ENCODE peak calls at places on chromosomes 6 and 20, in four cellular contexts. K is stimulated activated naive CD8-positive, alpha-beta T cell treated with anti-CD3 and anti-CD28 coated beads, Interleukin-15, Interleukin-2, amounts not matched to agents 100 U/mL and 50 U/mL, for 24 hours; R is psoas muscle; N is cardiac fibroblast. T is an unnamed sample.

GRCh38 chr6:13014551-13015378 is 298.2 kb downstream of the PHACTR1 start:
- DNase-seq in K (no peak), R (no peak), N (no peak), T (no peak)

GRCh38 chr6:83885984-83886383 is 26.5 kb downstream of the CYB5R4 start:
- DNase-seq in K (no peak), R (no peak), N (no peak), T (no peak)

GRCh38 chr6:127592964-127593363 is 16.0 kb downstream of the C6orf58 start:
- DNase-seq in K (no peak), R (no peak), N (no peak), T (no peak)

GRCh38 chr6:14228571-14228970 is 111.0 kb downstream of the CD83 start:
- DNase-seq in K (peak), R (no peak), N (peak), T (no peak)

GRCh38 chr20:53891306-53891894 is 179.0 kb downstream of the BCAS1 start:
- DNase-seq in K (no peak), R (no peak), N (peak), T (no peak)

GRCh38 chr6:83231146-83231545 is 38.0 kb downstream of the RWDD2A start:
- DNase-seq in K (no peak), R (no peak), N (peak), T (no peak)

GRCh38 chr6:44658571-44658970 is 271.1 kb downstream of the CDC5L start:
- DNase-seq in K (no peak), R (no peak), N (no peak), T (no peak)

GRCh38 chr6:121794630-121795029 is 359.2 kb downstream of the GJA1 start:
- DNase-seq in K (peak), R (no peak), N (peak), T (no peak)

GRCh38 chr20:62516345-62516744 is 40.5 kb upstream of the GATA5 start:
- DNase-seq in K (no peak), R (no peak), N (no peak), T (no peak)

GRCh38 chr6:158799051-158799792 is 19.9 kb downstream of the EZR start:
- DNase-seq in K (no peak), R (no peak), N (peak), T (no peak)

GRCh38 chr6:30378290-30378937 is 33.5 kb downstream of the RPP21 start:
- DNase-seq in K (no peak), R (no peak), N (peak), T (no peak)

GRCh38 chr20:54017846-54018245 is 52.5 kb downstream of the BCAS1 start:
- DNase-seq in K (no peak), R (no peak), N (no peak), T (no peak)

GRCh38 chr6:116010400-116011095 is 50.1 kb downstream of the FRK start:
- DNase-seq in K (peak), R (peak), N (peak), T (peak)

GRCh38 chr6:81750660-81751387 is 1.7 kb downstream of the TENT5A start:
- DNase-seq in K (no peak), R (no peak), N (peak), T (no peak)

GRCh38 chr6:53931086-53931485 is 136.3 kb downstream of the LRRC1 start:
- DNase-seq in K (no peak), R (no peak), N (no peak), T (no peak)

GRCh38 chr6:41092421-41093140 is 19.8 kb downstream of the NFYA start:
- DNase-seq in K (no peak), R (no peak), N (peak), T (no peak)

GRCh38 chr20:4999788-5000187 is 1.5 kb downstream of the SLC23A2 start:
- DNase-seq in K (no peak), R (no peak), N (no peak), T (no peak)

GRCh38 chr6:144722925-144723324 is 437.8 kb downstream of the UTRN start:
- DNase-seq in K (no peak), R (no peak), N (no peak), T (no peak)

GRCh38 chr6:162778603-162779002 is 50.8 kb downstream of the PACRG start:
- DNase-seq in K (no peak), R (no peak), N (no peak), T (no peak)

GRCh38 chr6:135877666-135878065 is 26.2 kb downstream of the PDE7B start:
- DNase-seq in K (no peak), R (no peak), N (no peak), T (no peak)

GRCh38 chr6:133551847-133552331 is 310.7 kb downstream of the EYA4 start:
- DNase-seq in K (no peak), R (peak), N (peak), T (peak)

GRCh38 chr6:12890171-12890790 is 173.7 kb downstream of the PHACTR1 start:
- DNase-seq in K (peak), R (no peak), N (peak), T (no peak)

GRCh38 chr6:39430968-39431523 is 108.5 kb upstream of the KCNK16 start:
- DNase-seq in K (peak), R (peak), N (no peak), T (peak)

GRCh38 chr20:43448748-43449535 is 8.8 kb upstream of the SRSF6 start:
- DNase-seq in K (peak), R (no peak), N (peak), T (no peak)

GRCh38 chr6:46674410-46674809 is 13.3 kb upstream of the TDRD6 start:
- DNase-seq in K (no peak), R (no peak), N (no peak), T (no peak)